ENCODE peak calls at places on chromosomes 1 and 21, in eight cellular contexts. One of them, this sample, is unnamed.

GRCh38 chr1:230301820-230302219 is 124.3 kb downstream of the PGBD5 start:
- DNase-seq in adrenal gland: no peak
- DNase-seq in tibial artery: no peak
- DNase-seq in ovary: no peak
- DNase-seq in uterus: no peak
- DNase-seq in right lobe of liver: peak; percentile 15
- DNase-seq in lung: no peak
- DNase-seq in tibial nerve: no peak
- DNase-seq in this sample: no peak

GRCh38 chr1:10117865-10118264 is 85.1 kb downstream of the UBE4B start:
- DNase-seq in adrenal gland: peak; percentile 13
- DNase-seq in tibial artery: no peak
- DNase-seq in ovary: no peak
- DNase-seq in uterus: no peak
- DNase-seq in right lobe of liver: no peak
- DNase-seq in lung: no peak
- DNase-seq in tibial nerve: no peak
- DNase-seq in this sample: no peak

GRCh38 chr1:172914517-172915144 is 136.1 kb downstream of the TNFSF18 start:
- DNase-seq in adrenal gland: no peak
- DNase-seq in tibial artery: no peak
- DNase-seq in ovary: no peak
- DNase-seq in uterus: no peak
- DNase-seq in right lobe of liver: no peak
- DNase-seq in lung: no peak
- DNase-seq in tibial nerve: no peak
- DNase-seq in this sample: no peak

GRCh38 chr1:226047495-226047894 is 15.0 kb upstream of the H3-3A start:
- DNase-seq in adrenal gland: no peak
- DNase-seq in tibial artery: no peak
- DNase-seq in ovary: no peak
- DNase-seq in uterus: no peak
- DNase-seq in right lobe of liver: no peak
- DNase-seq in lung: no peak
- DNase-seq in tibial nerve: no peak
- DNase-seq in this sample: no peak

GRCh38 chr1:204544321-204544720 is 28.1 kb downstream of the MDM4 start:
- DNase-seq in adrenal gland: no peak
- DNase-seq in tibial artery: no peak
- DNase-seq in ovary: no peak
- DNase-seq in uterus: no peak
- DNase-seq in right lobe of liver: no peak
- DNase-seq in lung: no peak
- DNase-seq in tibial nerve: no peak
- DNase-seq in this sample: no peak

GRCh38 chr1:191959856-191960255 is 198.4 kb upstream of the RGS18 start:
- DNase-seq in adrenal gland: no peak
- DNase-seq in tibial artery: no peak
- DNase-seq in ovary: no peak
- DNase-seq in uterus: no peak
- DNase-seq in right lobe of liver: no peak
- DNase-seq in lung: no peak
- DNase-seq in tibial nerve: no peak
- DNase-seq in this sample: no peak

GRCh38 chr21:39319814-39320332 is 6.4 kb upstream of the BRWD1 start:
- DNase-seq in adrenal gland: peak; percentile 63
- DNase-seq in tibial artery: no peak
- DNase-seq in ovary: no peak
- DNase-seq in uterus: no peak
- DNase-seq in right lobe of liver: no peak
- DNase-seq in lung: no peak
- DNase-seq in tibial nerve: no peak
- DNase-seq in this sample: no peak

GRCh38 chr1:241423541-241424479 is 66.8 kb upstream of the RGS7 start:
- DNase-seq in adrenal gland: peak; percentile 38
- DNase-seq in tibial artery: no peak
- DNase-seq in ovary: no peak
- DNase-seq in uterus: no peak
- DNase-seq in right lobe of liver: peak; percentile 56
- DNase-seq in lung: no peak
- DNase-seq in tibial nerve: no peak
- DNase-seq in this sample: no peak

GRCh38 chr1:51689073-51689435 is 72.2 kb downstream of the OSBPL9 start:
- DNase-seq in adrenal gland: no peak
- DNase-seq in tibial artery: no peak
- DNase-seq in ovary: no peak
- DNase-seq in uterus: no peak
- DNase-seq in right lobe of liver: no peak
- DNase-seq in lung: no peak
- DNase-seq in tibial nerve: no peak
- DNase-seq in this sample: no peak

GRCh38 chr1:67815303-67816095 is 17.8 kb downstream of the GNG12 start:
- DNase-seq in adrenal gland: no peak
- DNase-seq in tibial artery: peak; percentile 87
- DNase-seq in ovary: no peak
- DNase-seq in uterus: no peak
- DNase-seq in right lobe of liver: no peak
- DNase-seq in lung: no peak
- DNase-seq in tibial nerve: no peak
- DNase-seq in this sample: no peak

GRCh38 chr1:67816096-67816493 is 17.2 kb downstream of the GNG12 start:
- DNase-seq in adrenal gland: no peak
- DNase-seq in tibial artery: no peak
- DNase-seq in ovary: no peak
- DNase-seq in uterus: no peak
- DNase-seq in right lobe of liver: no peak
- DNase-seq in lung: no peak
- DNase-seq in tibial nerve: no peak
- DNase-seq in this sample: no peak

GRCh38 chr1:67816506-67816905 is 16.8 kb downstream of the GNG12 start:
- DNase-seq in adrenal gland: no peak
- DNase-seq in tibial artery: no peak
- DNase-seq in ovary: no peak
- DNase-seq in uterus: no peak
- DNase-seq in right lobe of liver: no peak
- DNase-seq in lung: no peak
- DNase-seq in tibial nerve: no peak
- DNase-seq in this sample: no peak

GRCh38 chr1:67812225-67812624 is 21.0 kb downstream of the GNG12 start:
- DNase-seq in adrenal gland: no peak
- DNase-seq in tibial artery: no peak
- DNase-seq in ovary: no peak
- DNase-seq in uterus: no peak
- DNase-seq in right lobe of liver: no peak
- DNase-seq in lung: no peak
- DNase-seq in tibial nerve: no peak
- DNase-seq in this sample: no peak

DNA sequence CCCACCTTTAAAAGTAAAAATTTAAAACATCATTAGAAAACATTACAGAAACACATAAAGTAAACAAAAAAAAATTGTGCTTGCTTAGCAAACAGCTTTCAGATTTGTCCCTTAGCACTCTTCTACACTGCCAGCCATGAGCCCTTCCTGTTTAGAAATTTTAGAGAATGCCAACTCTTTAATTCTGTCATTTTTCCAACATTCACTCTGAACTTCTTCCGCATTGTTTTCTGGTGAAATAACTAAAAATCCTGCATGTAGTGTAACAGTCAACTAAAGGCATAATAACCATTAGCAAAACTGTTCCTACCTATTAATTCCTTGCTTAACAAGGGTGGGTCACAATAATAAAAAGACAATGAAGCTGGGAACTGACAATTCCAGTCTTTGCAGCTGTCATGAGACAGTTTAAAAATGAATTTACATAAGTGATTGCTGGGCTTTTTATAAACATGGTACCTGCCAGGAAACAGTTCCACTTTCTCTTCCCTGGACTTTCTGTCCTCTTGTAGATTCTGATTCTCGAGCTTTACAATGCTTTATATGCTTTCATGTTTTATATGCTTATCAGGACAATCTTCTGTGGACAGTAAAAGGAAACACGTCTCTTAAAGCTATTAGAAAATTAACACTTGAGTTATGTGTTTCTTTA is 19.0 kb downstream of the GNG12 start:
- DNase-seq in adrenal gland: no peak
- DNase-seq in tibial artery: no peak
- DNase-seq in ovary: no peak
- DNase-seq in uterus: no peak
- DNase-seq in right lobe of liver: no peak
- DNase-seq in lung: no peak
- DNase-seq in tibial nerve: no peak
- DNase-seq in this sample: no peak
- H3K4me1 ChIP-seq in adrenal gland: peaks cover 10% of the 10 kb centered on the region
- H3K4me1 ChIP-seq in tibial artery: peaks cover 84% of the 10 kb centered on the region
- H3K4me1 ChIP-seq in ovary: peaks cover 3% of the 10 kb centered on the region
- H3K4me1 ChIP-seq in uterus: no peaks in the 10 kb centered on the region
- H3K4me1 ChIP-seq in right lobe of liver: peaks cover 28% of the 10 kb centered on the region
- H3K4me1 ChIP-seq in lung: peaks cover 8% of the 10 kb centered on the region
- H3K4me1 ChIP-seq in tibial nerve: peaks cover 22% of the 10 kb centered on the region
- H3K4me1 ChIP-seq in this sample: peaks cover 31% of the 10 kb centered on the region

GRCh38 chr21:45541221-45542039 is 810 bp downstream of the SLC19A1 start:
- DNase-seq in adrenal gland: peak; percentile 80
- DNase-seq in tibial artery: peak; percentile 84
- DNase-seq in ovary: peak; percentile 68
- DNase-seq in uterus: peak; percentile 71
- DNase-seq in right lobe of liver: peak; percentile 85
- DNase-seq in lung: peak; percentile 75
- DNase-seq in tibial nerve: peak; percentile 52
- DNase-seq in this sample: peak; percentile 77

GRCh38 chr21:45543710-45544448 is 1.6 kb upstream of the SLC19A1 start:
- DNase-seq in adrenal gland: peak; percentile 0
- DNase-seq in tibial artery: peak; percentile 63
- DNase-seq in ovary: peak; percentile 20
- DNase-seq in uterus: no peak
- DNase-seq in right lobe of liver: peak; percentile 58
- DNase-seq in lung: peak; percentile 27
- DNase-seq in tibial nerve: no peak
- DNase-seq in this sample: peak; percentile 58

GRCh38 chr21:45543371-45543709 is 1.1 kb upstream of the SLC19A1 start:
- DNase-seq in adrenal gland: peak; percentile 1
- DNase-seq in tibial artery: peak; percentile 62
- DNase-seq in ovary: peak; percentile 28
- DNase-seq in uterus: peak; percentile 19
- DNase-seq in right lobe of liver: no peak
- DNase-seq in lung: peak; percentile 27
- DNase-seq in tibial nerve: no peak
- DNase-seq in this sample: peak; percentile 47

GRCh38 chr21:45542667-45543370 is 579 bp upstream of the SLC19A1 start:
- DNase-seq in adrenal gland: peak; percentile 7
- DNase-seq in tibial artery: peak; percentile 67
- DNase-seq in ovary: peak; percentile 42
- DNase-seq in uterus: peak; percentile 36
- DNase-seq in right lobe of liver: peak; percentile 67
- DNase-seq in lung: no peak
- DNase-seq in tibial nerve: no peak
- DNase-seq in this sample: peak; percentile 54

DNA sequence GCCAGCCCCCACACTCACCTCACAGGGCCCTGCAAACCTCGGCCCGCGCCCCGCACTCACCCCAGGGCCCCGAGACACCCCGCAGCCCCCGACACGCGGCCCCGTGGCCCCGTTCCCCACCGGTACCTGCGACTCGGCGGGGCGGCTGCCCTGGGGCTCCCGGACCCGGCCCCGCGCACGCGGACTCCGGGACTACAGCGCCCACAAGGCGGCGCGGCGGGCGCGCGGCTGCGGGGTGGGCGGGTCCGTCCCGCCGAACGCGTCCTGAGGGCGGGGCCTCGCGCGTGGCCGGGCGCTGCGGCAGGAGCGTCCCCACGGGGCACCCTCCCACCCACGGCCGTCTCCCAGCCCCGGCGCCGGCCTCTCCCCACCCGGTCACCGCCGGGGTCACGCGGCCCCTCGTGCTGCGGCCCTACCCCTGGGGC is at the start of gene SLC19A1:
- DNase-seq in adrenal gland: peak; percentile 77
- DNase-seq in tibial artery: peak; percentile 81
- DNase-seq in ovary: peak; percentile 67
- DNase-seq in uterus: peak; percentile 33
- DNase-seq in right lobe of liver: peak; percentile 79
- DNase-seq in lung: peak; percentile 65
- DNase-seq in tibial nerve: no peak
- DNase-seq in this sample: peak; percentile 42
- H3K27ac ChIP-seq in adrenal gland: peak within 1 kb of the TSS; percentile 47
- H3K27ac ChIP-seq in tibial artery: peak within 1 kb of the TSS; percentile 48
- H3K27ac ChIP-seq in ovary: peak within 1 kb of the TSS; percentile 55
- H3K27ac ChIP-seq in uterus: peak within 1 kb of the TSS; percentile 54
- H3K27ac ChIP-seq in right lobe of liver: peak within 1 kb of the TSS; percentile 40
- H3K27ac ChIP-seq in lung: no peak within 1 kb of the TSS
- H3K27ac ChIP-seq in tibial nerve: peak within 1 kb of the TSS; percentile 85
- H3K27ac ChIP-seq in this sample: peak within 1 kb of the TSS; percentile 57

DNA sequence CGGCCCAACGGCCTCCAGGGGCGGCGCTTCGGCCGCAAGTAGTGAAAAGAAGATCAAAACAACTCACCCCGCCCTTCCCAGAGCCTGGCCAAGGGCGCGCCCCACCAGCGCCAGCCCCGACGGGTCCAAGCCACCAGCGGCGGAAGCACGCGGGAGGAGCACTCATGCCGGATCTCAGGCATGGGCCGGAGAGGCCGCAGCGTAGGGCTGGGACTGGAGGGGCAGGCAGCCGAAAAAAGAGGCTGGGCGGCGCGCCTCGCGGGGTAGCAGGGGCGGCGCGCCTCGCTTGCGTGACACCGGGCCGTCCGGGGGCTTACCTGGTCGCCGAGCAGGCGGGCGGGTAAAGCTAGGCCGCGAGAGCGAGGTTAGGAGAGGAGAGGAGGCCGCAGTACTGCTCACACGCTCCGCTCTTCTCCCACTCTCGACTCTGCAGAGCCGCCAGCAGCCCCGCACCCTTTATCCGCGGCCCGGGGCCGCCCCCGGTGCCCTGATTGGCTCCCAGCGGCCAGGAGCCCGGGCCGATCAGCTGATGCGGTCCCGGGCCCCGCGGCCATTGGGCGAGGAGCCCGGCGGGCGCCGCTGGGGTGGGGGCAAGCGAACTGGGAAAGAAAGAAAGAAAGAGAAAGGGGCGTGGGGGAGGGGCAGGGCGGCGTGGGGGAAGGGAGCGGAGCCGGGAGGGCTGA is at the start of gene GLUL:
- DNase-seq in adrenal gland: peak; percentile 95
- DNase-seq in tibial artery: peak; percentile 98
- DNase-seq in ovary: peak; percentile 97
- DNase-seq in uterus: peak; percentile 94
- DNase-seq in right lobe of liver: peak; percentile 97
- DNase-seq in lung: peak; percentile 92
- DNase-seq in tibial nerve: peak; percentile 95
- DNase-seq in this sample: peak; percentile 87
- TF ChIP-seq CTCF in adrenal gland: no peak
- TF ChIP-seq CTCF in tibial artery: no peak
- TF ChIP-seq CTCF in ovary: peak; percentile 16
- TF ChIP-seq CTCF in uterus: no peak
- TF ChIP-seq CTCF in right lobe of liver: no peak
- TF ChIP-seq CTCF in lung: no peak
- TF ChIP-seq CTCF in tibial nerve: no peak
- TF ChIP-seq CTCF in this sample: no peak

GRCh38 chr1:77513839-77514763 is 168.4 kb downstream of the ZZZ3 start:
- DNase-seq in adrenal gland: no peak
- DNase-seq in tibial artery: no peak
- DNase-seq in ovary: peak; percentile 24
- DNase-seq in uterus: no peak
- DNase-seq in right lobe of liver: no peak
- DNase-seq in lung: no peak
- DNase-seq in tibial nerve: no peak
- DNase-seq in this sample: no peak
- H3K4me1 ChIP-seq in adrenal gland: no peaks in the 10 kb centered on the region
- H3K4me1 ChIP-seq in tibial artery: peaks cover 24% of the 10 kb centered on the region
- H3K4me1 ChIP-seq in ovary: peaks cover 6% of the 10 kb centered on the region
- H3K4me1 ChIP-seq in uterus: no peaks in the 10 kb centered on the region
- H3K4me1 ChIP-seq in right lobe of liver: no peaks in the 10 kb centered on the region
- H3K4me1 ChIP-seq in lung: no peaks in the 10 kb centered on the region
- H3K4me1 ChIP-seq in tibial nerve: peaks cover 9% of the 10 kb centered on the region
- H3K4me1 ChIP-seq in this sample: peaks cover 10% of the 10 kb centered on the region